ENCODE peak calls at places on chromosomes 16 and 17, in seven cellular contexts. O, R, X, K, Z, A and C are unnamed samples.

GRCh38 chr16:29678691-29679267 is at the start of gene QPRT:
- DNase-seq in R (no peak), A (peak; percentile 88), X (peak; percentile 81), Z (no peak), O (peak; percentile 87), K (no peak), C (no peak)

GRCh38 chr16:15490123-15490711 is 55.8 kb downstream of the BMERB1 start:
- DNase-seq in X (no peak), R (no peak), O (no peak), A (no peak), K (no peak), Z (no peak), C (no peak)

GRCh38 chr17:61371179-61371578 is 28.5 kb upstream of the TBX2 start:
- DNase-seq in Z (no peak), O (no peak), R (no peak), A (no peak), K (no peak), X (no peak), C (no peak)

GRCh38 chr17:43020789-43021738 is 1.1 kb downstream of the VAT1 start:
- DNase-seq in R (peak; percentile 47), K (no peak), Z (peak; percentile 72), O (peak; percentile 64), X (no peak), A (peak; percentile 84), C (no peak)

GRCh38 chr17:69246726-69247375 is 18.2 kb upstream of the ABCA10 start:
- DNase-seq in O (peak; percentile 60), A (no peak), X (no peak), K (peak; percentile 25), Z (peak; percentile 69), R (peak; percentile 24), C (peak; percentile 55)

GRCh38 chr16:4290236-4290830 is 17.5 kb upstream of the TFAP4 start:
- DNase-seq in O (no peak), R (peak; percentile 78), K (no peak), Z (no peak), A (peak; percentile 88), X (no peak), C (peak; percentile 88)

GRCh38 chr17:11787074-11787473 is 188.8 kb downstream of the DNAH9 start:
- DNase-seq in R (no peak), K (no peak), A (no peak), Z (no peak), O (no peak), X (no peak), C (no peak)

GRCh38 chr16:17367034-17367433 is 103.7 kb downstream of the XYLT1 start:
- DNase-seq in K (no peak), X (no peak), R (no peak), Z (no peak), A (no peak), O (no peak), C (no peak)

GRCh38 chr16:74558873-74559272 is 48.0 kb downstream of the GLG1 start:
- DNase-seq in K (no peak), Z (no peak), R (peak; percentile 37), A (no peak), X (no peak), O (no peak), C (no peak)

DNA sequence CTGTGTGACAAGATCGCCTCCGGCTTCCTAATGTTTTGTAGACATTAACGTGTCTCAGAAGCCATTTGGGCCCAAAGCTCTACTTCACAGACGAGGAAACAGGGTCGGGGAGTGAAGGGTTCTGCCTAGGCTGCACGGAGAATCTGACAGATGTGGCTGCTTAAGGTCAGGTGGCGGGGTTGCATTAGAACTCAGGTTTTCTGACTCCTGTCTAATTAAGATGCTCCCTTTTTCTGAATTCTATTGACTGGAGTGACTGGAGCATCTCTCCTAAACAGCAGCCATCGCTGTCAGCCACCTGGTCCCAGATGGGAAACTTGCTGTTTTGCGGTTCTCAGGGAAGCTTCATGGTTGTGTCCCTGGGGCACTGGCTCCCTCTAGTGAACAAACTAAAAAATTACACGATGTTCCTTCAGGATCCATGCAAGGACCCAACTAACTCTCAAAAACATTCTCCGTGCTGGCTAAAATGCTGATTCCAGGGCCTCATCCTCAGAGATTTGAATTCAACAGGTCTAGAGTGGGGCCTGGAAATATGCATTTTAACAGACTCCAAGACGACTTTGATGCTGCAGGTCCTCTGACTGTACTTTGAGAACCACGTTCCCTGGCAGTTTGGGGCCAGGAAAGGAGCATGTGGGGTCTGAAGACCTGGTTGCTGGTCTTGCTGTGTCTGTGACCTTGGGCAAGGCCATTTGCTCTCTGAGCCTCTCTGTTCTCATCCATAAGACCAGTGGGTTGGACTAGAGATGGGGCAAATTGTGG is 117.4 kb downstream of the IRF8 start:
- DNase-seq in X (peak; percentile 17), O (peak; percentile 72), K (peak; percentile 59), A (peak; percentile 13), Z (peak; percentile 62), R (peak; percentile 34), C (peak; percentile 61)
- TF ChIP-seq CTCF in X (peak; percentile 80), O (peak; percentile 81), K (peak; percentile 69), A (peak; percentile 84), Z (peak; percentile 72), R (peak; percentile 56), C (peak; percentile 81)

DNA sequence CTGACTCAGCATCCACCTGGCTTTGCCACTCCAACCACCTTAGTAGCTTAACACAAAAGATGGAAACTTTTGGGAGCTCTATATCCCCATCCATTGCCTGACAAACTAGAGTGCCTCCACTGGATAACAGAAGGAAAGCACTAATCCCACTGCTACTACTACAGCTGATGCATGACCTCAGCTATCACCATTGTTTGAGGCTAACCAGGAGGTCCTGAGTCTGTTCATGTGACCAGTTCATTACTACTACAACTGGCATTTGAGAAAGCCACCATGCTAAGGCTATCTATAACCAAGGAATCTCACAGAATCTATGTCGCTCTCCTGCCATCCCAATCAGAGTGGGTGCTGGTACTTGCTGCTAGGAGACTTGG is 604.3 kb upstream of the CA10 start:
- DNase-seq in K (no peak), X (no peak), A (no peak), Z (no peak), O (no peak), R (no peak), C (no peak)
- TF ChIP-seq EZH2 in K (no peak), X (no peak), A (no peak), Z (no peak), O (no peak), R (no peak), C (no peak)

DNA sequence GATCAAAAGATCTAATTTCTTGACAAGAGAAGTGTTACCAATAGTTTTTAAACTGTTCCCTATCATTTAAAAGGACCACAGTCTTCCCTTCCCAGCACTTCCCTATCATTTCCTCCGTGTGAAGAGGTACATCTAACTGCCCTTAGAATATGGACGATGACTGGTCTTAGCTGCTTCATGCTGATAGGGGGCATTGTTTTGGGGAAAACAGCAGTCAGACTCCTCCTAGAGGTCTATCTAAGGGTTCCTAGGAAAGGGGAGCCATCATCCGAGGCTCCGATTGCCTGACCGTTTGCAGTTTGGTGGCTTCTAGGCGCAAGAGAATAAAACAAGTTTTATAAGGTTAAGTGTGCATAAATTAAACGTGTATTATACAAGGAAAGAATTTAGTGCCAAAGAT is 7.1 kb downstream of the FZD2 start:
- DNase-seq in A (no peak), Z (no peak), O (no peak), R (no peak), K (no peak), X (no peak), C (no peak)
- TF ChIP-seq CTCF in A (no peak), Z (no peak), O (no peak), R (no peak), K (no peak), X (peak; percentile 20), C (no peak)

GRCh38 chr16:51224317-51224716 is 73.2 kb upstream of the SALL1 start:
- DNase-seq in O (no peak), X (no peak), A (no peak), R (no peak), K (no peak), Z (no peak), C (no peak)

GRCh38 chr16:51222016-51222415 is 70.9 kb upstream of the SALL1 start:
- DNase-seq in A (no peak), R (no peak), Z (no peak), K (no peak), X (no peak), O (no peak), C (no peak)

GRCh38 chr16:51228097-51228659 is 77.1 kb upstream of the SALL1 start:
- DNase-seq in Z (no peak), K (no peak), X (no peak), R (no peak), O (no peak), A (no peak), C (no peak)

DNA sequence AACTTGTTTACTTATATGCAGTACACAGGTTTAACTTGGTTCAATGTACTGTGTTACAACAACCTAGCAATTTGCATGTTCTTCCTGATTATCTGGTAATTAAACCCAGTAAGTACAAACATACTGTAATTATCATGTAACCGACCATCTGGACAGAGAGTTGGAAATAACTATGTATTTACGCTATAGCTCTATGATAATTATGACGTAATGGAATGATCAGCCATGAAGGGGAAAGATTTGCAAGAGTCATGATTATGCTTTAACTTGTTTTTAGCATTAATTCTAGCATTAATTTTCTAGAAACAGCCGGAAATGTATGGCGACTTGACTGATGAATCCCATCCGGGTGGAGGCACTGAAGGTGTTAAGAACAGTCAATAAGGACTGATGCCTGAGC is 74.8 kb upstream of the SALL1 start:
- DNase-seq in A (no peak), O (no peak), Z (no peak), K (no peak), X (no peak), R (no peak), C (no peak)
- TF ChIP-seq EZH2 in A (no peak), O (no peak), Z (no peak), K (no peak), X (no peak), R (no peak), C (no peak)

GRCh38 chr17:18183334-18184142 is at the start of gene ALKBH5:
- DNase-seq in X (peak; percentile 95), R (peak; percentile 99), O (peak; percentile 99), Z (peak; percentile 99), K (peak; percentile 97), A (peak; percentile 98), C (peak; percentile 99)
- TF ChIP-seq CTCF in X (peak; percentile 62), R (no peak), O (peak; percentile 42), Z (peak; percentile 30), K (peak; percentile 35), A (peak; percentile 41), C (no peak)

GRCh38 chr16:58472266-58472665 is 27.7 kb upstream of the NDRG4 start:
- DNase-seq in R (no peak), K (no peak), O (no peak), A (no peak), X (no peak), Z (no peak), C (no peak)
- TF ChIP-seq EZH2 in R (no peak), K (no peak), O (no peak), A (no peak), X (no peak), Z (no peak), C (no peak)

DNA sequence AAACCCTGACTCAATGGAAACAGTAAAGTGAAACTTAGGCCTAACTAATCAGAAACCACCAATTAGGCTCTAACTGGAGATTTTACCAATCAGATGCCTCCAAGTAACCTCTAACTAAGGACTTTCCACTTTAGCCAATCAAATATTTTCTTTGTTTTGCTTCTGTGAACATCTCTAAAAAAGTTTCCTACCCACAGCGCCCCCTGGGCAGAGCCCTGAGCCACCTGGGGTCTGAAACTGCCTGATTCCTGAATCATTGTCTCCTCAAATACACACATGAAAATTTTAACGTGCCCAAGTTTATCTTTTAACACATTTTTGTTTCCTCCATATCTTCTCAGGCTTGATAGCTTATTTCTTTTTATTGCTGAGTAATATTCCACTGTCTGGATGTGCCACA is 19.0 kb downstream of the ADAD2 start:
- DNase-seq in R (no peak), X (no peak), K (no peak), Z (no peak), O (no peak), A (no peak), C (peak; percentile 34)
- TF ChIP-seq CTCF in R (peak; percentile 2), X (no peak), K (no peak), Z (no peak), O (no peak), A (peak; percentile 27), C (peak; percentile 31)